ENCODE peak calls at places on chromosome 2, in nine cellular contexts. M is WTC11; L is activated CD8-positive, alpha-beta memory T cell treated with anti-CD3 and anti-CD28 coated beads for 24 hours; A is sciatic nerve; W is HCEC 1CT; D is right atrium auricular region; Y is astrocyte of the spinal cord; N is GM13977; X is NCI-H774. K is an unnamed sample.

GRCh38 chr2:109125595-109126500 is 3.2 kb upstream of the SH3RF3 start:
- DNase-seq in M (no peak), L (peak; percentile 52), A (no peak), W (peak; percentile 99), D (no peak), Y (peak; percentile 96), N (no peak), X (no peak), K (no peak)

GRCh38 chr2:30886101-30886500 is 78.9 kb upstream of the CAPN13 start:
- DNase-seq in M (no peak), L (no peak), A (no peak), W (no peak), D (no peak), Y (no peak), N (no peak), X (no peak), K (no peak)

GRCh38 chr2:219128401-219128800 is 32.2 kb downstream of the NHEJ1 start:
- DNase-seq in M (no peak), L (no peak), A (no peak), W (no peak), D (no peak), Y (no peak), N (no peak), X (no peak), K (no peak)

GRCh38 chr2:193187816-193188215 is 993.1 kb upstream of the TMEFF2 start:
- DNase-seq in M (no peak), L (no peak), A (no peak), W (no peak), D (no peak), Y (no peak), N (no peak), X (no peak), K (no peak)

GRCh38 chr2:130390460-130391057 is 34.7 kb downstream of the PTPN18 start:
- DNase-seq in M (no peak), L (no peak), A (no peak), W (no peak), D (no peak), Y (no peak), N (no peak), X (no peak), K (no peak)

GRCh38 chr2:10278763-10279471 is 23.8 kb upstream of the HPCAL1 start:
- DNase-seq in M (no peak), L (no peak), A (no peak), W (no peak), D (no peak), Y (no peak), N (no peak), X (no peak), K (no peak)

GRCh38 chr2:82839046-82839445 is 1620.0 kb downstream of the SUCLG1 start:
- DNase-seq in M (no peak), L (no peak), A (no peak), W (no peak), D (no peak), Y (peak; percentile 1), N (no peak), X (no peak), K (no peak)

GRCh38 chr2:36333350-36334012 is 22.1 kb upstream of the CRIM1 start:
- DNase-seq in M (no peak), L (no peak), A (no peak), W (no peak), D (no peak), Y (no peak), N (no peak), X (no peak), K (no peak)

GRCh38 chr2:241724975-241725870 is 9.2 kb upstream of the D2HGDH start:
- DNase-seq in M (no peak), L (no peak), A (no peak), W (no peak), D (no peak), Y (no peak), N (no peak), X (no peak), K (no peak)

GRCh38 chr2:75142081-75142480 is 57.2 kb downstream of the TACR1 start:
- DNase-seq in M (no peak), L (no peak), A (no peak), W (no peak), D (no peak), Y (peak; percentile 42), N (no peak), X (no peak), K (no peak)

GRCh38 chr2:223889133-223889769 is 51.9 kb upstream of the AP1S3 start:
- DNase-seq in M (no peak), L (no peak), A (no peak), W (no peak), D (no peak), Y (no peak), N (no peak), X (no peak), K (no peak)

GRCh38 chr2:179298666-179299065 is 34.0 kb upstream of the SESTD1 start:
- DNase-seq in M (no peak), L (no peak), A (no peak), W (no peak), D (no peak), Y (no peak), N (no peak), X (no peak), K (no peak)

GRCh38 chr2:217835931-217836881 is 166.6 kb downstream of the TNS1 start:
- DNase-seq in M (no peak), L (no peak), A (no peak), W (peak; percentile 9), D (peak; percentile 89), Y (peak; percentile 78), N (no peak), X (no peak), K (no peak)

GRCh38 chr2:16664052-16664731 is 1.4 kb downstream of the CYRIA start:
- DNase-seq in M (no peak), L (no peak), A (no peak), W (no peak), D (no peak), Y (peak; percentile 93), N (peak; percentile 47), X (no peak), K (no peak)

K was measured in effector CD8-positive, alpha-beta T cell.